ENCODE peak calls at places on chromosome 14, in eight cellular contexts. One of them, this sample, is unnamed.

GRCh38 chr14:32022938-32023466 is 54.1 kb upstream of the ARHGAP5 start:
- DNase-seq in Panc1: no peak
- DNase-seq in CD4-positive, CD25-positive, alpha-beta regulatory T cell: no peak
- DNase-seq in lower lobe of right lung: no peak
- DNase-seq in kidney: no peak
- DNase-seq in stomach: no peak
- DNase-seq in CD8-positive, alpha-beta T cell: no peak
- DNase-seq in substantia nigra: no peak
- DNase-seq in this sample: no peak

GRCh38 chr14:32457213-32457920 is 128.3 kb downstream of the AKAP6 start:
- DNase-seq in Panc1: no peak
- DNase-seq in CD4-positive, CD25-positive, alpha-beta regulatory T cell: no peak
- DNase-seq in lower lobe of right lung: no peak
- DNase-seq in kidney: no peak
- DNase-seq in stomach: no peak
- DNase-seq in CD8-positive, alpha-beta T cell: no peak
- DNase-seq in substantia nigra: no peak
- DNase-seq in this sample: no peak

GRCh38 chr14:35380794-35381193 is 23.8 kb downstream of the NFKBIA start:
- DNase-seq in Panc1: no peak
- DNase-seq in CD4-positive, CD25-positive, alpha-beta regulatory T cell: no peak
- DNase-seq in lower lobe of right lung: no peak
- DNase-seq in kidney: peak
- DNase-seq in stomach: no peak
- DNase-seq in CD8-positive, alpha-beta T cell: no peak
- DNase-seq in substantia nigra: no peak
- DNase-seq in this sample: no peak

GRCh38 chr14:50399251-50400032 is 2.8 kb upstream of the CDKL1 start:
- DNase-seq in Panc1: no peak
- DNase-seq in CD4-positive, CD25-positive, alpha-beta regulatory T cell: no peak
- DNase-seq in lower lobe of right lung: no peak
- DNase-seq in kidney: no peak
- DNase-seq in stomach: peak
- DNase-seq in CD8-positive, alpha-beta T cell: no peak
- DNase-seq in substantia nigra: no peak
- DNase-seq in this sample: no peak

GRCh38 chr14:56751471-56751870 is 58.8 kb downstream of the OTX2 start:
- DNase-seq in Panc1: no peak
- DNase-seq in CD4-positive, CD25-positive, alpha-beta regulatory T cell: no peak
- DNase-seq in lower lobe of right lung: no peak
- DNase-seq in kidney: no peak
- DNase-seq in stomach: no peak
- DNase-seq in CD8-positive, alpha-beta T cell: no peak
- DNase-seq in substantia nigra: no peak
- DNase-seq in this sample: no peak

GRCh38 chr14:73368621-73369020 is 89.7 kb downstream of the NUMB start:
- DNase-seq in Panc1: no peak
- DNase-seq in CD4-positive, CD25-positive, alpha-beta regulatory T cell: no peak
- DNase-seq in lower lobe of right lung: no peak
- DNase-seq in kidney: no peak
- DNase-seq in stomach: no peak
- DNase-seq in CD8-positive, alpha-beta T cell: no peak
- DNase-seq in substantia nigra: no peak
- DNase-seq in this sample: no peak

GRCh38 chr14:101861464-101861863 is 100.0 kb downstream of the PPP2R5C start:
- DNase-seq in Panc1: no peak
- DNase-seq in CD4-positive, CD25-positive, alpha-beta regulatory T cell: no peak
- DNase-seq in lower lobe of right lung: no peak
- DNase-seq in kidney: no peak
- DNase-seq in stomach: no peak
- DNase-seq in CD8-positive, alpha-beta T cell: no peak
- DNase-seq in substantia nigra: no peak
- DNase-seq in this sample: no peak

GRCh38 chr14:70885343-70886014 is 21.8 kb upstream of the PCNX1 start:
- DNase-seq in Panc1: no peak
- DNase-seq in CD4-positive, CD25-positive, alpha-beta regulatory T cell: no peak
- DNase-seq in lower lobe of right lung: no peak
- DNase-seq in kidney: no peak
- DNase-seq in stomach: no peak
- DNase-seq in CD8-positive, alpha-beta T cell: no peak
- DNase-seq in substantia nigra: no peak
- DNase-seq in this sample: no peak

GRCh38 chr14:89902876-89903275 is 51.7 kb downstream of the EFCAB11 start:
- DNase-seq in Panc1: no peak
- DNase-seq in CD4-positive, CD25-positive, alpha-beta regulatory T cell: no peak
- DNase-seq in lower lobe of right lung: no peak
- DNase-seq in kidney: no peak
- DNase-seq in stomach: no peak
- DNase-seq in CD8-positive, alpha-beta T cell: no peak
- DNase-seq in substantia nigra: no peak
- DNase-seq in this sample: no peak

GRCh38 chr14:31419179-31420012 is 954 bp downstream of the HEATR5A start:
- DNase-seq in Panc1: no peak
- DNase-seq in CD4-positive, CD25-positive, alpha-beta regulatory T cell: no peak
- DNase-seq in lower lobe of right lung: no peak
- DNase-seq in kidney: no peak
- DNase-seq in stomach: no peak
- DNase-seq in CD8-positive, alpha-beta T cell: no peak
- DNase-seq in substantia nigra: no peak
- DNase-seq in this sample: no peak

GRCh38 chr14:89957791-89958190 is 2.1 kb downstream of the TDP1 start:
- DNase-seq in Panc1: no peak
- DNase-seq in CD4-positive, CD25-positive, alpha-beta regulatory T cell: no peak
- DNase-seq in lower lobe of right lung: no peak
- DNase-seq in kidney: no peak
- DNase-seq in stomach: no peak
- DNase-seq in CD8-positive, alpha-beta T cell: no peak
- DNase-seq in substantia nigra: no peak
- DNase-seq in this sample: no peak

GRCh38 chr14:102182190-102182589 is 42.5 kb downstream of the WDR20 start:
- DNase-seq in Panc1: no peak
- DNase-seq in CD4-positive, CD25-positive, alpha-beta regulatory T cell: no peak
- DNase-seq in lower lobe of right lung: no peak
- DNase-seq in kidney: no peak
- DNase-seq in stomach: no peak
- DNase-seq in CD8-positive, alpha-beta T cell: no peak
- DNase-seq in substantia nigra: no peak
- DNase-seq in this sample: no peak

GRCh38 chr14:71318097-71318459 is 410.8 kb downstream of the PCNX1 start:
- DNase-seq in Panc1: no peak
- DNase-seq in CD4-positive, CD25-positive, alpha-beta regulatory T cell: no peak
- DNase-seq in lower lobe of right lung: no peak
- DNase-seq in kidney: no peak
- DNase-seq in stomach: no peak
- DNase-seq in CD8-positive, alpha-beta T cell: no peak
- DNase-seq in substantia nigra: no peak
- DNase-seq in this sample: no peak

GRCh38 chr14:49720744-49721143 is 27.8 kb downstream of the KLHDC1 start:
- DNase-seq in Panc1: no peak
- DNase-seq in CD4-positive, CD25-positive, alpha-beta regulatory T cell: no peak
- DNase-seq in lower lobe of right lung: no peak
- DNase-seq in kidney: no peak
- DNase-seq in stomach: no peak
- DNase-seq in CD8-positive, alpha-beta T cell: no peak
- DNase-seq in substantia nigra: no peak
- DNase-seq in this sample: no peak

GRCh38 chr14:76918176-76918750 is 92.1 kb downstream of the LRRC74A start:
- DNase-seq in Panc1: no peak
- DNase-seq in CD4-positive, CD25-positive, alpha-beta regulatory T cell: no peak
- DNase-seq in lower lobe of right lung: peak
- DNase-seq in kidney: peak
- DNase-seq in stomach: peak
- DNase-seq in CD8-positive, alpha-beta T cell: no peak
- DNase-seq in substantia nigra: peak
- DNase-seq in this sample: peak

GRCh38 chr14:26531894-26532293 is 65.9 kb downstream of the NOVA1 start:
- DNase-seq in Panc1: no peak
- DNase-seq in CD4-positive, CD25-positive, alpha-beta regulatory T cell: no peak
- DNase-seq in lower lobe of right lung: no peak
- DNase-seq in kidney: no peak
- DNase-seq in stomach: no peak
- DNase-seq in CD8-positive, alpha-beta T cell: no peak
- DNase-seq in substantia nigra: no peak
- DNase-seq in this sample: no peak

GRCh38 chr14:29392287-29392686 is 535.4 kb downstream of the PRKD1 start:
- DNase-seq in Panc1: no peak
- DNase-seq in CD4-positive, CD25-positive, alpha-beta regulatory T cell: no peak
- DNase-seq in lower lobe of right lung: no peak
- DNase-seq in kidney: no peak
- DNase-seq in stomach: no peak
- DNase-seq in CD8-positive, alpha-beta T cell: no peak
- DNase-seq in substantia nigra: no peak
- DNase-seq in this sample: no peak

GRCh38 chr14:23601845-23602180 is 23.2 kb upstream of the JPH4 start:
- DNase-seq in Panc1: no peak
- DNase-seq in CD4-positive, CD25-positive, alpha-beta regulatory T cell: no peak
- DNase-seq in lower lobe of right lung: no peak
- DNase-seq in kidney: no peak
- DNase-seq in stomach: no peak
- DNase-seq in CD8-positive, alpha-beta T cell: no peak
- DNase-seq in substantia nigra: no peak
- DNase-seq in this sample: no peak

GRCh38 chr14:23160924-23161522 is 22.4 kb downstream of the SLC7A8 start:
- DNase-seq in Panc1: no peak
- DNase-seq in CD4-positive, CD25-positive, alpha-beta regulatory T cell: no peak
- DNase-seq in lower lobe of right lung: peak
- DNase-seq in kidney: peak
- DNase-seq in stomach: peak
- DNase-seq in CD8-positive, alpha-beta T cell: no peak
- DNase-seq in substantia nigra: no peak
- DNase-seq in this sample: peak

GRCh38 chr14:68124885-68125731 is 305.5 kb downstream of the RAD51B start:
- DNase-seq in Panc1: peak
- DNase-seq in CD4-positive, CD25-positive, alpha-beta regulatory T cell: no peak
- DNase-seq in lower lobe of right lung: no peak
- DNase-seq in kidney: no peak
- DNase-seq in stomach: no peak
- DNase-seq in CD8-positive, alpha-beta T cell: no peak
- DNase-seq in substantia nigra: no peak
- DNase-seq in this sample: no peak

GRCh38 chr14:51211149-51211548 is 28.9 kb upstream of the TMX1 start:
- DNase-seq in Panc1: no peak
- DNase-seq in CD4-positive, CD25-positive, alpha-beta regulatory T cell: no peak
- DNase-seq in lower lobe of right lung: no peak
- DNase-seq in kidney: no peak
- DNase-seq in stomach: peak
- DNase-seq in CD8-positive, alpha-beta T cell: no peak
- DNase-seq in substantia nigra: no peak
- DNase-seq in this sample: no peak

GRCh38 chr14:103849151-103850013 is 2.0 kb upstream of the PPP1R13B start:
- DNase-seq in Panc1: no peak
- DNase-seq in CD4-positive, CD25-positive, alpha-beta regulatory T cell: no peak
- DNase-seq in lower lobe of right lung: peak
- DNase-seq in kidney: peak
- DNase-seq in stomach: no peak
- DNase-seq in CD8-positive, alpha-beta T cell: no peak
- DNase-seq in substantia nigra: no peak
- DNase-seq in this sample: no peak
- H3K27ac ChIP-seq in Panc1: no peak
- H3K27ac ChIP-seq in CD4-positive, CD25-positive, alpha-beta regulatory T cell: no peak
- H3K27ac ChIP-seq in lower lobe of right lung: no peak
- H3K27ac ChIP-seq in kidney: no peak
- H3K27ac ChIP-seq in stomach: no peak
- H3K27ac ChIP-seq in CD8-positive, alpha-beta T cell: no peak
- H3K27ac ChIP-seq in substantia nigra: peak
- H3K27ac ChIP-seq in this sample: peak

DNA sequence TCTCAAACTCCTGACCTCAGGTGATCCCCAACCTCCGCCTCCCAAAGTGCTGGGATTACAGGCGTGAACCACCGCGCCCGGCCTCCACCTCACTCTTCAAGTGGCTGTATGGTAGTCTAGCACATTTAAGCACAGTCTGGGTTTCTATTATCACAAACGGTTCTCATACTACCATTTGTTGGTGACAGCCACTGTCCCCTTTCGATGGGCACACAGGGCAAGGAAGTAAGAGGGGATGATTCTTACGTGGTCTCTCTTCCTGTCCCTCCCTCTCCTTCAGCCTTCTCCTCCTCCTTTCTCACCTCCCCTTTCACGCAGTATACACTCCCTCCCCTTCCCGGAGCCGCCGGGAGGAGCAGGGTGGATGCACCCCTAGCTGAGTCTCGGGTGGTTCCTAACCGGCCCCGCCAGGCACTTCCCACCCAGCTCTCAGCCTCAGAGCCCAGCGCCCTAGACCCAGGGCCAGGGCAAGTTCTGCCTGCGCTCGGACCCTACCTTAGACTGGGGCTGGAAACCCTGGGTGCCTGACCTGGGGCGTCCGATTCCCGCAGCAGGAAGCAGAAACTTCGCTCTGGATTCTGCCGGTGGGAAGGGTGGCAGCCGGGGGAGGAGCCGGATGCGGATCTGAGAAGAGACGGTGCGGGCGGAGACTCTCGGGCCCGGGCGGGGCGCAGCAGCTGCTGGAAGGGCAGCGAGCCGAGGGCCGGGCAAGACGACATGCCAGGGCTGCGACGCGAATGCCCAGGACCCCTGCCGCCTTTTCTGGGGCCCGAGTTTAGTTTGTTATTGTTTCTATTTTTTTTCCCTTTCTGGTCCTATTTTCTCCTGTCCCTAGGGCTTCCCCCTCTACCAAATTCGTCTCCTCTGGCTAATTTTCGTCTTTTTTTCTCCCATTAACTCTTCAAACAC is at the start of gene TEP1:
- DNase-seq in Panc1: no peak
- DNase-seq in CD4-positive, CD25-positive, alpha-beta regulatory T cell: peak
- DNase-seq in lower lobe of right lung: peak
- DNase-seq in kidney: peak
- DNase-seq in stomach: peak
- DNase-seq in CD8-positive, alpha-beta T cell: peak
- DNase-seq in substantia nigra: peak
- DNase-seq in this sample: peak
- H3K27ac ChIP-seq in Panc1: peak
- H3K27ac ChIP-seq in CD4-positive, CD25-positive, alpha-beta regulatory T cell: peak
- H3K27ac ChIP-seq in lower lobe of right lung: peak
- H3K27ac ChIP-seq in kidney: peak
- H3K27ac ChIP-seq in stomach: peak
- H3K27ac ChIP-seq in CD8-positive, alpha-beta T cell: peak
- H3K27ac ChIP-seq in substantia nigra: peak
- H3K27ac ChIP-seq in this sample: peak

GRCh38 chr14:104292084-104292970 is 153.9 kb downstream of the KIF26A start:
- DNase-seq in Panc1: no peak
- DNase-seq in CD4-positive, CD25-positive, alpha-beta regulatory T cell: no peak
- DNase-seq in lower lobe of right lung: peak
- DNase-seq in kidney: peak
- DNase-seq in stomach: no peak
- DNase-seq in CD8-positive, alpha-beta T cell: no peak
- DNase-seq in substantia nigra: no peak
- DNase-seq in this sample: no peak
- H3K27ac ChIP-seq in Panc1: no peak
- H3K27ac ChIP-seq in CD4-positive, CD25-positive, alpha-beta regulatory T cell: no peak
- H3K27ac ChIP-seq in lower lobe of right lung: no peak
- H3K27ac ChIP-seq in kidney: no peak
- H3K27ac ChIP-seq in stomach: no peak
- H3K27ac ChIP-seq in CD8-positive, alpha-beta T cell: no peak
- H3K27ac ChIP-seq in substantia nigra: no peak
- H3K27ac ChIP-seq in this sample: no peak

DNA sequence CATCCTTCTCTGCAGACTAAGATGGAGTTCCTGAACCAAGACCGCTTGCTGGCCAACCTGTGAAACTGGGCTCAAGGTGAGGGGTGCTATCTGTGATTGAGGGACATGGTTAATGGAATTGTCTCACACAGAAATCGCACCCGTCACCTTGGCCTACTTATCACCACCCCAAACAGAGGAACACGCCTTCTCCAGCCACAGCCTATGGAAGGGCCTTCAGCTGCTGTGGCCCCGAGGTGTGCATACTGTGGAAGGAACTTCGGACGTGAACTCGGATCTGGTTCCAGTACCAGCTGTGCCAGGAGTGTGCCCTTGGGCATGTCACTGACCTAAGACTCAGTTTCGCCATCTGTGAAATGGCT is 44.4 kb downstream of the EVL start:
- DNase-seq in Panc1: no peak
- DNase-seq in CD4-positive, CD25-positive, alpha-beta regulatory T cell: no peak
- DNase-seq in lower lobe of right lung: no peak
- DNase-seq in kidney: peak
- DNase-seq in stomach: no peak
- DNase-seq in CD8-positive, alpha-beta T cell: no peak
- DNase-seq in substantia nigra: no peak
- DNase-seq in this sample: no peak
- H3K27ac ChIP-seq in Panc1: no peak
- H3K27ac ChIP-seq in CD4-positive, CD25-positive, alpha-beta regulatory T cell: no peak
- H3K27ac ChIP-seq in lower lobe of right lung: no peak
- H3K27ac ChIP-seq in kidney: no peak
- H3K27ac ChIP-seq in stomach: no peak
- H3K27ac ChIP-seq in CD8-positive, alpha-beta T cell: no peak
- H3K27ac ChIP-seq in substantia nigra: no peak
- H3K27ac ChIP-seq in this sample: no peak

This sample was measured in caudate nucleus.